ENCODE peak calls at places on chromosome 2, in eight cellular contexts. One of them, this sample, is unnamed.

GRCh38 chr2:63424329-63425078 is 163.8 kb downstream of the WDPCP start:
- DNase-seq in left lung: no peak
- DNase-seq in CD8-positive, alpha-beta T cell: no peak
- DNase-seq in cardiac fibroblast: peak
- DNase-seq in mesothelial cell of epicardium: no peak
- DNase-seq in GM23338: peak
- DNase-seq in heart left ventricle: no peak
- DNase-seq in cardiac muscle cell: no peak
- DNase-seq in this sample: no peak

GRCh38 chr2:7377861-7378569 is 460.8 kb downstream of the RNF144A start:
- DNase-seq in left lung: no peak
- DNase-seq in CD8-positive, alpha-beta T cell: no peak
- DNase-seq in cardiac fibroblast: no peak
- DNase-seq in mesothelial cell of epicardium: no peak
- DNase-seq in GM23338: peak
- DNase-seq in heart left ventricle: peak
- DNase-seq in cardiac muscle cell: peak
- DNase-seq in this sample: no peak

GRCh38 chr2:47595690-47596089 is 187.3 kb upstream of the MSH6 start:
- DNase-seq in left lung: no peak
- DNase-seq in CD8-positive, alpha-beta T cell: no peak
- DNase-seq in cardiac fibroblast: no peak
- DNase-seq in mesothelial cell of epicardium: no peak
- DNase-seq in GM23338: peak
- DNase-seq in heart left ventricle: no peak
- DNase-seq in cardiac muscle cell: no peak
- DNase-seq in this sample: no peak

GRCh38 chr2:51782874-51783765 is 751.2 kb upstream of the NRXN1 start:
- DNase-seq in left lung: no peak
- DNase-seq in CD8-positive, alpha-beta T cell: no peak
- DNase-seq in cardiac fibroblast: peak
- DNase-seq in mesothelial cell of epicardium: no peak
- DNase-seq in GM23338: no peak
- DNase-seq in heart left ventricle: peak
- DNase-seq in cardiac muscle cell: peak
- DNase-seq in this sample: no peak

GRCh38 chr2:180524458-180524857 is 455.9 kb upstream of the UBE2E3 start:
- DNase-seq in left lung: no peak
- DNase-seq in CD8-positive, alpha-beta T cell: no peak
- DNase-seq in cardiac fibroblast: no peak
- DNase-seq in mesothelial cell of epicardium: no peak
- DNase-seq in GM23338: peak
- DNase-seq in heart left ventricle: no peak
- DNase-seq in cardiac muscle cell: no peak
- DNase-seq in this sample: no peak

GRCh38 chr2:197212344-197213262 is 98.0 kb downstream of the ANKRD44 start:
- DNase-seq in left lung: no peak
- DNase-seq in CD8-positive, alpha-beta T cell: peak
- DNase-seq in cardiac fibroblast: no peak
- DNase-seq in mesothelial cell of epicardium: no peak
- DNase-seq in GM23338: no peak
- DNase-seq in heart left ventricle: no peak
- DNase-seq in cardiac muscle cell: no peak
- DNase-seq in this sample: peak

GRCh38 chr2:134284119-134284670 is 30.3 kb downstream of the MGAT5 start:
- DNase-seq in left lung: no peak
- DNase-seq in CD8-positive, alpha-beta T cell: no peak
- DNase-seq in cardiac fibroblast: peak
- DNase-seq in mesothelial cell of epicardium: no peak
- DNase-seq in GM23338: no peak
- DNase-seq in heart left ventricle: no peak
- DNase-seq in cardiac muscle cell: no peak
- DNase-seq in this sample: no peak

GRCh38 chr2:85635636-85636035 is 19.6 kb downstream of the USP39 start:
- DNase-seq in left lung: no peak
- DNase-seq in CD8-positive, alpha-beta T cell: no peak
- DNase-seq in cardiac fibroblast: no peak
- DNase-seq in mesothelial cell of epicardium: no peak
- DNase-seq in GM23338: no peak
- DNase-seq in heart left ventricle: no peak
- DNase-seq in cardiac muscle cell: no peak
- DNase-seq in this sample: no peak

GRCh38 chr2:189982777-189983394 is 79.6 kb downstream of the MSTN start:
- DNase-seq in left lung: no peak
- DNase-seq in CD8-positive, alpha-beta T cell: no peak
- DNase-seq in cardiac fibroblast: peak
- DNase-seq in mesothelial cell of epicardium: no peak
- DNase-seq in GM23338: peak
- DNase-seq in heart left ventricle: no peak
- DNase-seq in cardiac muscle cell: no peak
- DNase-seq in this sample: no peak

GRCh38 chr2:120661551-120661950 is 74.1 kb upstream of the GLI2 start:
- DNase-seq in left lung: no peak
- DNase-seq in CD8-positive, alpha-beta T cell: no peak
- DNase-seq in cardiac fibroblast: no peak
- DNase-seq in mesothelial cell of epicardium: no peak
- DNase-seq in GM23338: peak
- DNase-seq in heart left ventricle: peak
- DNase-seq in cardiac muscle cell: peak
- DNase-seq in this sample: no peak

GRCh38 chr2:218570850-218571249 is 2.2 kb downstream of the CNOT9 start:
- DNase-seq in left lung: no peak
- DNase-seq in CD8-positive, alpha-beta T cell: no peak
- DNase-seq in cardiac fibroblast: peak
- DNase-seq in mesothelial cell of epicardium: no peak
- DNase-seq in GM23338: no peak
- DNase-seq in heart left ventricle: no peak
- DNase-seq in cardiac muscle cell: no peak
- DNase-seq in this sample: no peak

GRCh38 chr2:88554189-88554588 is 73.1 kb downstream of the EIF2AK3 start:
- DNase-seq in left lung: no peak
- DNase-seq in CD8-positive, alpha-beta T cell: no peak
- DNase-seq in cardiac fibroblast: no peak
- DNase-seq in mesothelial cell of epicardium: no peak
- DNase-seq in GM23338: peak
- DNase-seq in heart left ventricle: no peak
- DNase-seq in cardiac muscle cell: peak
- DNase-seq in this sample: no peak

DNA sequence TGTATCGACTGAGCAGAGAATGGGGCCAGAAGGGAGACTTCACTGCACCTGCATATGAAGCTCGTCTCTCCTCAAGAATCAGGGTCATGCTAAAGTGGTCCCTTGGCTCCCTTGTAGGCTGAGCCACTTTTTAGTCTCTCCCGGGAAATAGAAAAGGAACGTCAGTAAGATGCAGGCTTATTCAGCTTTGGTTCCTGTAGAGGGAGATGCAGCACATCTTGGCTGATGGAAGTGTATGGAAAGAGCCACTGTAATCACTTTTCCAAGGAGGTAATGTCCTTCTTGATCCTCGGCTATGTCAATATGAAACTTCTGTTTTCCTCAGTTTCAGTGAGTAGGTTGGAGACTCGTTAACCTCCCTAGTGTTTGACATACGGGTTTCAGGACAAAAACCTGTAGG is 235.2 kb downstream of the GCA start:
- DNase-seq in left lung: no peak
- DNase-seq in CD8-positive, alpha-beta T cell: no peak
- DNase-seq in cardiac fibroblast: no peak
- DNase-seq in mesothelial cell of epicardium: no peak
- DNase-seq in GM23338: peak
- DNase-seq in heart left ventricle: no peak
- DNase-seq in cardiac muscle cell: no peak
- DNase-seq in this sample: no peak
- TF ChIP-seq CTCF in left lung: no peak
- TF ChIP-seq CTCF in CD8-positive, alpha-beta T cell: no peak
- TF ChIP-seq CTCF in cardiac fibroblast: no peak
- TF ChIP-seq CTCF in mesothelial cell of epicardium: no peak
- TF ChIP-seq CTCF in GM23338: no peak
- TF ChIP-seq CTCF in heart left ventricle: no peak
- TF ChIP-seq CTCF in cardiac muscle cell: no peak
- TF ChIP-seq CTCF in this sample: no peak

GRCh38 chr2:176297737-176298136 is 28.5 kb downstream of the MTX2 start:
- DNase-seq in left lung: no peak
- DNase-seq in CD8-positive, alpha-beta T cell: no peak
- DNase-seq in cardiac fibroblast: no peak
- DNase-seq in mesothelial cell of epicardium: no peak
- DNase-seq in GM23338: no peak
- DNase-seq in heart left ventricle: no peak
- DNase-seq in cardiac muscle cell: no peak
- DNase-seq in this sample: no peak
- TF ChIP-seq CTCF in left lung: no peak
- TF ChIP-seq CTCF in CD8-positive, alpha-beta T cell: no peak
- TF ChIP-seq CTCF in cardiac fibroblast: no peak
- TF ChIP-seq CTCF in mesothelial cell of epicardium: peak
- TF ChIP-seq CTCF in GM23338: no peak
- TF ChIP-seq CTCF in heart left ventricle: no peak
- TF ChIP-seq CTCF in cardiac muscle cell: no peak
- TF ChIP-seq CTCF in this sample: no peak

GRCh38 chr2:119291588-119292167 is 68.0 kb downstream of the STEAP3 start:
- DNase-seq in left lung: no peak
- DNase-seq in CD8-positive, alpha-beta T cell: no peak
- DNase-seq in cardiac fibroblast: no peak
- DNase-seq in mesothelial cell of epicardium: no peak
- DNase-seq in GM23338: no peak
- DNase-seq in heart left ventricle: no peak
- DNase-seq in cardiac muscle cell: no peak
- DNase-seq in this sample: no peak

GRCh38 chr2:119293254-119293653 is 69.6 kb downstream of the STEAP3 start:
- DNase-seq in left lung: no peak
- DNase-seq in CD8-positive, alpha-beta T cell: no peak
- DNase-seq in cardiac fibroblast: peak
- DNase-seq in mesothelial cell of epicardium: no peak
- DNase-seq in GM23338: no peak
- DNase-seq in heart left ventricle: no peak
- DNase-seq in cardiac muscle cell: no peak
- DNase-seq in this sample: no peak

GRCh38 chr2:119293900-119294299 is 70.3 kb downstream of the STEAP3 start:
- DNase-seq in left lung: no peak
- DNase-seq in CD8-positive, alpha-beta T cell: no peak
- DNase-seq in cardiac fibroblast: no peak
- DNase-seq in mesothelial cell of epicardium: no peak
- DNase-seq in GM23338: no peak
- DNase-seq in heart left ventricle: no peak
- DNase-seq in cardiac muscle cell: no peak
- DNase-seq in this sample: no peak

GRCh38 chr2:119290859-119291587 is 67.4 kb downstream of the STEAP3 start:
- DNase-seq in left lung: peak
- DNase-seq in CD8-positive, alpha-beta T cell: peak
- DNase-seq in cardiac fibroblast: peak
- DNase-seq in mesothelial cell of epicardium: peak
- DNase-seq in GM23338: peak
- DNase-seq in heart left ventricle: peak
- DNase-seq in cardiac muscle cell: peak
- DNase-seq in this sample: peak

DNA sequence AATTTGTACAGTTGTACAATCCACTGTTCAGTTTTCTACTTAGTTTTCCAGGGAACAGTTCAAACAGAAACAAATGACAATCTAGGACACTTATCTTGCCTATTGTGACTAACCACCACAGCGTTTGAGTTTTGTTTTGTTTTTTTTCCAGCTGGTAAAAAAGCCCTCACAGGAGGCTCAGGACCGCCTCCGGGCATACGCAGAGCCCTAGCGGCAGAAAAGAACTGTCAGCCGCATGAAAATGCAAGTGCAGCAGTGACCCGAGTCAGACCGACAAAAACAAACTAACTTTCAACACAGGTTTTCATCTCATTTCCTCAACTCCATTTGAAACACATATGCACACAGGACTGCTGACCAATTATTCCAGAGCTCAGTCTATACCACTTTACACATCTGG is 68.6 kb downstream of the STEAP3 start:
- DNase-seq in left lung: no peak
- DNase-seq in CD8-positive, alpha-beta T cell: no peak
- DNase-seq in cardiac fibroblast: no peak
- DNase-seq in mesothelial cell of epicardium: no peak
- DNase-seq in GM23338: no peak
- DNase-seq in heart left ventricle: no peak
- DNase-seq in cardiac muscle cell: no peak
- DNase-seq in this sample: no peak
- TF ChIP-seq CTCF in left lung: peak
- TF ChIP-seq CTCF in CD8-positive, alpha-beta T cell: no peak
- TF ChIP-seq CTCF in cardiac fibroblast: no peak
- TF ChIP-seq CTCF in mesothelial cell of epicardium: no peak
- TF ChIP-seq CTCF in GM23338: no peak
- TF ChIP-seq CTCF in heart left ventricle: no peak
- TF ChIP-seq CTCF in cardiac muscle cell: peak
- TF ChIP-seq CTCF in this sample: no peak

GRCh38 chr2:241804326-241805276 is 4.4 kb upstream of the NEU4 start:
- DNase-seq in left lung: peak
- DNase-seq in CD8-positive, alpha-beta T cell: no peak
- DNase-seq in cardiac fibroblast: peak
- DNase-seq in mesothelial cell of epicardium: no peak
- DNase-seq in GM23338: peak
- DNase-seq in heart left ventricle: no peak
- DNase-seq in cardiac muscle cell: no peak
- DNase-seq in this sample: peak
- TF ChIP-seq CTCF in left lung: no peak
- TF ChIP-seq CTCF in CD8-positive, alpha-beta T cell: no peak
- TF ChIP-seq CTCF in cardiac fibroblast: no peak
- TF ChIP-seq CTCF in mesothelial cell of epicardium: no peak
- TF ChIP-seq CTCF in GM23338: peak
- TF ChIP-seq CTCF in heart left ventricle: no peak
- TF ChIP-seq CTCF in cardiac muscle cell: peak
- TF ChIP-seq CTCF in this sample: no peak

GRCh38 chr2:139031722-139032121 is 251.5 kb upstream of the NXPH2 start:
- DNase-seq in left lung: peak
- DNase-seq in CD8-positive, alpha-beta T cell: no peak
- DNase-seq in cardiac fibroblast: no peak
- DNase-seq in mesothelial cell of epicardium: no peak
- DNase-seq in GM23338: peak
- DNase-seq in heart left ventricle: peak
- DNase-seq in cardiac muscle cell: no peak
- DNase-seq in this sample: no peak
- TF ChIP-seq CTCF in left lung: no peak
- TF ChIP-seq CTCF in CD8-positive, alpha-beta T cell: no peak
- TF ChIP-seq CTCF in cardiac fibroblast: no peak
- TF ChIP-seq CTCF in mesothelial cell of epicardium: no peak
- TF ChIP-seq CTCF in GM23338: peak
- TF ChIP-seq CTCF in heart left ventricle: no peak
- TF ChIP-seq CTCF in cardiac muscle cell: peak
- TF ChIP-seq CTCF in this sample: no peak

DNA sequence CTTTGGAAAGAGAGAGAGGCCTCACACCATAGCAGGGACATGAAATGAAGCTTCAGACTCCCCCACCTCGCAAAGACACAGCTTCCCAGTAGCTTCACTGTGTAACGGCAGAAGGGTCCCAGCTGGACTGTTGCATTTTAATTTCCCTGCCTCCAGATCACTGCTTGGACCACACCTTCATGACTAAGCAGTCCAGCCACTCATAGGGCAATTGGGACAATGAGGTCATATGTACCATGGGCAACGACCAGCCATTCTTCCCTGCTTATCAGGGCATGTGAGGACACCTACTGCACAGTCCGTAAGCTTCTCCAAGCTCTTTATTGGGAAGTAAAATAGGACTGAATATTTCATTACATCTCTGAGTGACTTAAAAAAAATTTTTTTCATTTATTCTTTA is 183.0 kb downstream of the MREG start:
- DNase-seq in left lung: peak
- DNase-seq in CD8-positive, alpha-beta T cell: no peak
- DNase-seq in cardiac fibroblast: peak
- DNase-seq in mesothelial cell of epicardium: no peak
- DNase-seq in GM23338: no peak
- DNase-seq in heart left ventricle: peak
- DNase-seq in cardiac muscle cell: no peak
- DNase-seq in this sample: no peak
- TF ChIP-seq CTCF in left lung: no peak
- TF ChIP-seq CTCF in CD8-positive, alpha-beta T cell: no peak
- TF ChIP-seq CTCF in cardiac fibroblast: no peak
- TF ChIP-seq CTCF in mesothelial cell of epicardium: no peak
- TF ChIP-seq CTCF in GM23338: no peak
- TF ChIP-seq CTCF in heart left ventricle: no peak
- TF ChIP-seq CTCF in cardiac muscle cell: no peak
- TF ChIP-seq CTCF in this sample: no peak

GRCh38 chr2:50571278-50571677 is 460.7 kb downstream of the NRXN1 start:
- DNase-seq in left lung: no peak
- DNase-seq in CD8-positive, alpha-beta T cell: no peak
- DNase-seq in cardiac fibroblast: no peak
- DNase-seq in mesothelial cell of epicardium: no peak
- DNase-seq in GM23338: no peak
- DNase-seq in heart left ventricle: no peak
- DNase-seq in cardiac muscle cell: no peak
- DNase-seq in this sample: no peak
- TF ChIP-seq CTCF in left lung: no peak
- TF ChIP-seq CTCF in CD8-positive, alpha-beta T cell: no peak
- TF ChIP-seq CTCF in cardiac fibroblast: no peak
- TF ChIP-seq CTCF in mesothelial cell of epicardium: no peak
- TF ChIP-seq CTCF in GM23338: no peak
- TF ChIP-seq CTCF in heart left ventricle: no peak
- TF ChIP-seq CTCF in cardiac muscle cell: no peak
- TF ChIP-seq CTCF in this sample: no peak